ENCODE peak calls at places on chromosomes 2 and 18, in four cellular contexts. E is MM.1S, D is prostate gland, T is IMR-90. Z is an unnamed sample.

GRCh38 chr2:127392133-127392827 is 4.5 kb upstream of the MAP3K2 start:
- DNase-seq in E (no peak), D (no peak), T (peak), Z (no peak)

GRCh38 chr18:25047983-25048382 is 304.0 kb downstream of the ZNF521 start:
- DNase-seq in E (no peak), D (no peak), T (no peak), Z (no peak)

GRCh38 chr2:166765141-166765540 is 123.1 kb upstream of the XIRP2 start:
- DNase-seq in E (no peak), D (no peak), T (peak), Z (no peak)

GRCh38 chr2:8432712-8433336 is 249.0 kb upstream of the ID2 start:
- DNase-seq in E (no peak), D (no peak), T (no peak), Z (no peak)

GRCh38 chr2:5493256-5493655 is 198.9 kb upstream of the SOX11 start:
- DNase-seq in E (no peak), D (no peak), T (no peak), Z (no peak)

GRCh38 chr2:54558976-54559410 is 102.9 kb downstream of the SPTBN1 start:
- DNase-seq in E (no peak), D (no peak), T (no peak), Z (no peak)

GRCh38 chr2:160269365-160269764 is 69.3 kb upstream of the ITGB6 start:
- DNase-seq in E (no peak), D (no peak), T (no peak), Z (no peak)

GRCh38 chr2:233764264-233764663 is 4.2 kb downstream of the UGT1A1 start:
- DNase-seq in E (no peak), D (no peak), T (peak), Z (no peak)

GRCh38 chr2:136284226-136285119 is 166.5 kb upstream of the CXCR4 start:
- DNase-seq in E (peak), D (no peak), T (no peak), Z (no peak)

GRCh38 chr2:165307317-165307716 is 68.1 kb downstream of the SCN2A start:
- DNase-seq in E (no peak), D (no peak), T (no peak), Z (no peak)

GRCh38 chr2:217717541-217717940 is 285.3 kb downstream of the TNS1 start:
- DNase-seq in E (no peak), D (no peak), T (no peak), Z (no peak)

GRCh38 chr18:8623549-8624106 is 14.4 kb downstream of the RAB12 start:
- DNase-seq in E (peak), D (no peak), T (no peak), Z (peak)

GRCh38 chr18:6414118-6414722 is 491 bp downstream of the L3MBTL4 start:
- DNase-seq in E (peak), D (peak), T (no peak), Z (peak)

GRCh38 chr2:140178224-140178623 is 1398.0 kb upstream of the NXPH2 start:
- DNase-seq in E (no peak), D (no peak), T (no peak), Z (no peak)

GRCh38 chr2:147275943-147276342 is 568.9 kb upstream of the ACVR2A start:
- DNase-seq in E (no peak), D (no peak), T (no peak), Z (no peak)

GRCh38 chr2:168139791-168140190 is 107.6 kb downstream of the STK39 start:
- DNase-seq in E (no peak), D (no peak), T (no peak), Z (no peak)

GRCh38 chr18:65983750-65984149 is 232.9 kb downstream of the CDH7 start:
- DNase-seq in E (peak), D (no peak), T (no peak), Z (no peak)

GRCh38 chr18:23689031-23689615 is at the start of gene LAMA3:
- DNase-seq in E (peak), D (peak), T (peak), Z (peak)

GRCh38 chr2:29326926-29327325 is 211.7 kb downstream of the CLIP4 start:
- DNase-seq in E (no peak), D (no peak), T (no peak), Z (no peak)

GRCh38 chr18:56307354-56307753 is 331.0 kb downstream of the TXNL1 start:
- DNase-seq in E (no peak), D (no peak), T (no peak), Z (no peak)

GRCh38 chr2:236568922-236569592 is 568 bp upstream of the ACKR3 start:
- DNase-seq in E (no peak), D (no peak), T (no peak), Z (no peak)
- TF ChIP-seq CTCF in E (no peak), D (no peak), T (no peak), Z (no peak)

GRCh38 chr2:143815082-143815481 is 685.9 kb downstream of the ARHGAP15 start:
- DNase-seq in E (no peak), D (no peak), T (no peak), Z (no peak)
- TF ChIP-seq CTCF in E (no peak), D (no peak), T (no peak), Z (no peak)

DNA sequence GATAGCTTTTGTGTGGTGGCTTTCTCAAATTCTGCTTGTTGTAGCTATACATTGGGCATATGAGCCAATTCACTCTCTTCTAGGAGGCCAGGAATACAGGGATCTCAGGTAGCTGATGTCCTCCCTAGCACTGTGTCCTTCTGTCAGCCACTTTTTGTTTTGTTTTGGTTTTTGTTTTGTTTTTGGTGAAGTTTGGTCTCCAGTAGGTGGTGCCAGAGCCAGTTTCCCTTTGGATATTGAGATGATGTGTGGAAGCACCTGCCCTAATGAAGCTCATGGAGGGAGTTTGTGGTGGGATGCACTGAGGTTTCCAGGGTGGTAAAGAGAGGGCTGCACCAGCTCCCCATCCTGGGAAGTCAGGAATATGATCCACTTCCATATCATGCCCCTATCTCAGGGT is 100.5 kb upstream of the VWC2L start:
- DNase-seq in E (peak), D (no peak), T (no peak), Z (no peak)
- TF ChIP-seq CTCF in E (peak), D (peak), T (peak), Z (no peak)

DNA sequence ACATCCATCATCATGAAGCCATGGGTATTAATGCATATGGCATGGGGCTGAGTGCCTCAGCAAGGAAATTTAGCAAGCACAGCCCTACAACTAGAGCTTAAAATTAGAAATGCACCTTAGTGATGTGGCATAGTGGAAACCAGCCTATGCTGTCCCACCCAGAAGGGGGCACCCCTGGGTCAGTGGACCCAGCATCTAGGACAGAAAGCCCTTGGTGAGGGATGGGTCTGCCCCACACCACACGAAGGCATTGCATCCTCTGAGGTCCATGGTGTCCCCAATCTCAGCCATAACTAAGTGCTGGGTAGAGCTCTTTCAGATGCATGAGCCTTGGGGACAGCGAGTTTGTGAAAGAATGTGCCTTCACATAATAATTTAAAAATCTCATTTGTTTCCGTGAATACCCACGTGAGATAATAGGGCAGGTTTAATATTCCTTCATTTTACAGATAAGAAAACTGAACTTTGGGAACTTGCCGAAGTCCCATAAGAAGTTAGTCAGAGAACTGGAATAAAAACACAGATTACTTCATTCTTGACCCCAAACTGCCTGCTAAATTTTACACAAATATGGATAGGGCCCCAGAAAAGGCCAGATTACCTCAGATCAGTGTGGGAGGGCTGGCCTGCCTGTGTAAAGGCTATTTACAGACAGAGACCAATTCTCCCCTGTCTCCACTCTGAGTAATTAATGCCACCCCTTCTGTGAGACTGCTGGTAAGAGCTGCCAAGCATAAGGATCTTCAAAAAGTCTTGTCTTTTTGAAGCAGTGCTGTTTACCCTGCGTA is 139.0 kb downstream of the MGAT5 start:
- DNase-seq in E (no peak), D (no peak), T (peak), Z (no peak)
- TF ChIP-seq CTCF in E (no peak), D (no peak), T (no peak), Z (no peak)

GRCh38 chr2:69436937-69437750 is at the start of gene NFU1:
- DNase-seq in E (peak), D (peak), T (peak), Z (peak)
- TF ChIP-seq CTCF in E (peak), D (peak), T (peak), Z (peak)

GRCh38 chr18:48667276-48668254 is 128.7 kb downstream of the CTIF start:
- DNase-seq in E (no peak), D (no peak), T (peak), Z (peak)
- TF ChIP-seq CTCF in E (no peak), D (no peak), T (peak), Z (no peak)

GRCh38 chr18:54173980-54174611 is 50.4 kb downstream of the MBD2 start:
- DNase-seq in E (peak), D (no peak), T (no peak), Z (no peak)
- TF ChIP-seq CTCF in E (peak), D (no peak), T (no peak), Z (no peak)

GRCh38 chr2:220528180-220528579 is 900.8 kb downstream of the SLC4A3 start:
- DNase-seq in E (no peak), D (no peak), T (peak), Z (no peak)

GRCh38 chr2:220539481-220539880 is 912.1 kb downstream of the SLC4A3 start:
- DNase-seq in E (no peak), D (no peak), T (no peak), Z (no peak)

GRCh38 chr2:220531216-220531615 is 903.8 kb downstream of the SLC4A3 start:
- DNase-seq in E (no peak), D (no peak), T (no peak), Z (no peak)

DNA sequence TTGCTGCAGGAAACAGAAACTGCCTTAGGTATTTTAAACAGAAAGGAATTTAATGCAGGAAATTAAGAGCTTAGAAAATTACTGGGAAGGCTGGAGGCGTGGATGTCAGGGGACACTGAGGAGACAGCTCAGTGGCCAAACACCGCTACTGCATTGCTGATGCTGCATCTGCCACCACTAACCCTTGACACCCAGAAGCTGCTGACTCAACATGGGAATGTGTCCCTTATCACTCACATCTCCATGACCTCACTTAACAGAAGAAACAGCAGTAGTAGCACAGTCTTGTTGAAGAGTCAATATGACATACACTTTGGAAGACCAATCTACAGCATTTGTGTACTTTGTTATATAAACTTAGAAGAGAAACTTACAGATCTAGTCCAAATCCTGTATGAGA is 906.1 kb downstream of the SLC4A3 start:
- DNase-seq in E (peak), D (no peak), T (peak), Z (no peak)
- TF ChIP-seq CTCF in E (no peak), D (no peak), T (peak), Z (no peak)

GRCh38 chr2:1548910-1549673 is 135.8 kb downstream of the TPO start:
- DNase-seq in E (no peak), D (no peak), T (peak), Z (no peak)

GRCh38 chr2:1544478-1545069 is 131.3 kb downstream of the TPO start:
- DNase-seq in E (no peak), D (no peak), T (peak), Z (no peak)

GRCh38 chr2:1543776-1544477 is 130.7 kb downstream of the TPO start:
- DNase-seq in E (no peak), D (no peak), T (no peak), Z (no peak)

GRCh38 chr2:1546901-1547300 is 133.6 kb downstream of the TPO start:
- DNase-seq in E (no peak), D (no peak), T (no peak), Z (no peak)

GRCh38 chr2:1546023-1546591 is 132.8 kb downstream of the TPO start:
- DNase-seq in E (peak), D (no peak), T (peak), Z (no peak)
- TF ChIP-seq CTCF in E (peak), D (peak), T (peak), Z (peak)

DNA sequence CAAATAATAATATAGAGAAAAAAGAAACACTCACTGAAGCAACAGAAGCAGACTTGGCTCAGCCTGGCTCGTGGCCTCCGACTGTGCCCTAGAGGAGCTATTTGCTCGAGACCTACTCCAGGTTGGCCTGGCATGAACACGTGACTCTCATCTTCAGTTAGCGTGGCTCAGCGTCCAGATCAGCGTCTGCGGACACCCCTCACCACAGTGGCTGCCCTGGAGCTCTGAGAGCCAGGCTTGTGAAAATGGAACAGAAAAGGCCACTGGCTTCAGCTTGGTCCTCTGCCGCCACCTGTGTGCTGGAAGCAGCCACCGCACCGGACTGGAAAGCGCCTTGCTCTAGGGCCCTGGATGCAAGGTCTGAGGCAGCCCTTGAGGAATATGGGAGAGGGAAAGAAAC is 1184.0 kb upstream of the GYPC start:
- DNase-seq in E (peak), D (no peak), T (peak), Z (peak)
- TF ChIP-seq CTCF in E (peak), D (no peak), T (peak), Z (peak)

Z was measured in GM10248.